ENCODE peak calls at places on chromosomes 3 and 15, in four cellular contexts. L, T, F and Y are unnamed samples.
A peak's percentile ranks its signal among the peaks of the same experiment; 100 is the strongest.

GRCh38 chr3:56055616-56056350 is 412.5 kb downstream of the ERC2 start:
- DNase-seq in L (no peak), T (no peak), F (no peak), Y (no peak)

GRCh38 chr15:77311618-77312398 is 108.1 kb downstream of the PEAK1 start:
- DNase-seq in L (no peak), T (peak; percentile 38), F (no peak), Y (no peak)

GRCh38 chr15:84819291-84819768 is 2.2 kb downstream of the ALPK3 start:
- DNase-seq in F (no peak), T (peak; percentile 49), L (peak; percentile 33), Y (peak; percentile 18)

GRCh38 chr15:40693904-40694705 is 869 bp upstream of the RAD51 start:
- DNase-seq in F (no peak), T (peak; percentile 6), L (no peak), Y (no peak)

GRCh38 chr3:59555593-59556315 is 505.9 kb upstream of the CFAP20DC start:
- DNase-seq in T (no peak), F (no peak), L (no peak), Y (no peak)

GRCh38 chr3:134328147-134328591 is 46.1 kb downstream of the AMOTL2 start:
- DNase-seq in L (no peak), T (no peak), F (no peak), Y (peak; percentile 74)

GRCh38 chr3:196623350-196623749 is 16.1 kb upstream of the NRROS start:
- DNase-seq in T (no peak), L (no peak), F (no peak), Y (no peak)

GRCh38 chr3:123416647-123417046 is 32.2 kb downstream of the ADCY5 start:
- DNase-seq in L (no peak), F (no peak), T (no peak), Y (no peak)

GRCh38 chr3:13011369-13012227 is 61.6 kb downstream of the IQSEC1 start:
- DNase-seq in L (peak; percentile 69), T (peak; percentile 32), F (no peak), Y (no peak)

GRCh38 chr15:88623061-88623460 is 1.9 kb downstream of the AEN start:
- DNase-seq in L (no peak), T (peak; percentile 46), F (no peak), Y (peak; percentile 96)

GRCh38 chr3:156135921-156136655 is 15.7 kb downstream of the KCNAB1 start:
- DNase-seq in T (no peak), F (no peak), L (no peak), Y (no peak)

GRCh38 chr3:66406186-66406585 is 94.6 kb downstream of the LRIG1 start:
- DNase-seq in L (no peak), T (no peak), F (no peak), Y (no peak)

GRCh38 chr3:10721101-10721500 is 94.9 kb upstream of the SLC6A11 start:
- DNase-seq in F (no peak), L (no peak), T (no peak), Y (no peak)

GRCh38 chr3:114643342-114643741 is 349.5 kb downstream of the TIGIT start:
- DNase-seq in T (no peak), F (no peak), L (no peak), Y (no peak)

GRCh38 chr3:153162513-153163348 is 705 bp downstream of the RAP2B start:
- DNase-seq in T (no peak), L (peak; percentile 18), F (no peak), Y (no peak)

GRCh38 chr3:126937533-126938432 is 45.1 kb upstream of the PLXNA1 start:
- DNase-seq in L (no peak), T (no peak), F (no peak), Y (no peak)

GRCh38 chr15:33182278-33182905 is 12.1 kb downstream of the FMN1 start:
- DNase-seq in L (no peak), T (no peak), F (no peak), Y (no peak)

GRCh38 chr3:14688525-14688924 is 13.6 kb downstream of the C3orf20 start:
- DNase-seq in T (no peak), F (no peak), L (no peak), Y (no peak)

GRCh38 chr15:75178171-75178937 is 23.3 kb upstream of the C15orf39 start:
- DNase-seq in F (no peak), T (peak; percentile 75), L (peak; percentile 90), Y (no peak)

GRCh38 chr3:194890086-194890485 is 204.4 kb downstream of the FAM43A start:
- DNase-seq in L (no peak), F (no peak), T (no peak), Y (no peak)

GRCh38 chr3:170864525-170865208 is 5.3 kb downstream of the RPL22L1 start:
- DNase-seq in T (no peak), L (peak; percentile 13), F (no peak), Y (peak; percentile 13)

GRCh38 chr3:171781711-171782127 is 28.6 kb downstream of the PLD1 start:
- DNase-seq in F (no peak), T (peak; percentile 21), L (no peak), Y (no peak)

GRCh38 chr3:57791245-57791644 is 35.1 kb downstream of the SLMAP start:
- DNase-seq in F (no peak), T (peak; percentile 85), L (peak; percentile 42), Y (no peak)

GRCh38 chr15:65792988-65793812 is 1.1 kb upstream of the DENND4A start:
- DNase-seq in F (no peak), T (no peak), L (no peak), Y (no peak)

GRCh38 chr15:80155001-80155377 is 2.2 kb downstream of the FAH start:
- DNase-seq in T (no peak), L (peak; percentile 56), F (no peak), Y (no peak)

GRCh38 chr3:8540456-8540855 is 38.8 kb downstream of the LMCD1 start:
- DNase-seq in T (no peak), L (no peak), F (no peak), Y (no peak)

GRCh38 chr3:127867986-127868385 is 45.7 kb upstream of the MGLL start:
- DNase-seq in T (no peak), L (no peak), F (no peak), Y (no peak)

GRCh38 chr3:115470254-115470653 is 153.1 kb upstream of the GAP43 start:
- DNase-seq in L (no peak), F (no peak), T (no peak), Y (no peak)

GRCh38 chr3:41701196-41701698 is 260.7 kb downstream of the ULK4 start:
- DNase-seq in T (no peak), L (no peak), F (no peak), Y (no peak)

GRCh38 chr15:73928971-73929627 is 2.8 kb downstream of the LOXL1 start:
- DNase-seq in L (no peak), F (no peak), T (no peak), Y (no peak)

GRCh38 chr3:58052373-58053273 is 44.4 kb downstream of the FLNB start:
- DNase-seq in F (no peak), L (peak; percentile 64), T (peak; percentile 83), Y (peak; percentile 85)

GRCh38 chr3:159734681-159735080 is 254.0 kb upstream of the IL12A start:
- DNase-seq in T (no peak), F (no peak), L (no peak), Y (no peak)

GRCh38 chr3:167844528-167844927 is 109.0 kb downstream of the SERPINI1 start:
- DNase-seq in F (no peak), T (no peak), L (no peak), Y (no peak)
- H3K4me3 ChIP-seq in F (no peak overlapping the region), T (no peak overlapping the region), L (no peak overlapping the region), Y (no peak overlapping the region)

GRCh38 chr15:66912001-66912400 is 153.4 kb upstream of the SMAD3 start:
- DNase-seq in F (no peak), L (no peak), T (no peak), Y (no peak)
- TF ChIP-seq PHF8 in F (no peak), L (no peak), T (no peak), Y (no peak)

GRCh38 chr3:141103503-141103902 is 52.4 kb downstream of the SPSB4 start:
- DNase-seq in L (no peak), T (no peak), F (no peak), Y (no peak)

GRCh38 chr3:141100531-141101320 is 49.6 kb downstream of the SPSB4 start:
- DNase-seq in L (no peak), F (no peak), T (no peak), Y (no peak)

GRCh38 chr3:141104151-141104741 is 53.1 kb downstream of the SPSB4 start:
- DNase-seq in T (no peak), F (no peak), L (no peak), Y (no peak)

GRCh38 chr3:141102372-141102771 is 51.2 kb downstream of the SPSB4 start:
- DNase-seq in L (no peak), T (no peak), F (no peak), Y (no peak)

DNA sequence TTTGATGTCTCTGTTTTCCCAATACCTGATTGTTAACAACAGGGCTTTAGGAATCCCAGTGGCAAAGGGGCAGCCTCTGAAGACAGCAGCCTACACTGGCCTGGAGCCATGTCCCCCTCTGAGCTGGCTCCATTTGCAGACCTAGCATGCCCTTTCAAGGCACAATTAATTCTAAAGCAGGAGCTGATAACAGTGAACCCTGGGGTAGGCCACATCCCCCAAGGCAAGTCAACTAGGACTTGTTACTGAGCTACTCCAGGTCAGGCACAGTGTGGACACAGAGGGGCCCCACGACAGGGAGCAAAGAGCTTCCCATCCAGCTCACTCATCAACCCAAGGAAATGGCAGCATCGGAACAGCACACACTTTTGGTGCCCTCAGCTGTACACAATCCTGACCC is 51.9 kb downstream of the SPSB4 start:
- DNase-seq in T (no peak), L (no peak), F (no peak), Y (no peak)
- H3K27ac ChIP-seq in T (no peak overlapping the region), L (no peak overlapping the region), F (no peak overlapping the region), Y (no peak overlapping the region)

GRCh38 chr15:59438891-59439290 is 905 bp downstream of the FAM81A start:
- DNase-seq in L (no peak), F (no peak), T (no peak), Y (peak; percentile 38)
- H3K4me3 ChIP-seq in L (no peak overlapping the region), F (peak overlapping the region; percentile 64), T (no peak overlapping the region), Y (peak overlapping the region; percentile 81)

GRCh38 chr3:141366285-141367037 is 1.8 kb upstream of the ZBTB38 start:
- DNase-seq in L (peak; percentile 63), T (peak; percentile 49), F (no peak), Y (peak; percentile 89)
- TF ChIP-seq PHF8 in L (no peak), T (no peak), F (no peak), Y (no peak)

DNA sequence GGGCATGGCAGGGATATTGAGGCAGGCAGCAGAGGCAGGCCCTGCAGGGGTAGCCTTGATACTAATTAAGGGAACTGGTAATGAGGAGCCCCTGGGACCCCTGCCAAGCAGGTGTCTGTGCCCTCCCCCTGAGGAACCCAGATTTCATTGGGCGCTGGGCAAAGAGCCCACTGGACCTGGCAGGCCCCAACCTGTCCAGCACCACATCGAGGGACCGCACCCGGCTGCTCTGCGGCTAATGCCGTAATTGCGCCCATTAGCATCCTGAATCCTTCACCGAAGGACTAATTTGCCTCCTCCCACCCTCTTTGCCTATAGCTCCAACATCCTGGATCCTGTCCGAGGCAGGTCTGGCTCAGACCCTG is 13.7 kb upstream of the SEMA3B start:
- DNase-seq in L (no peak), F (no peak), T (no peak), Y (no peak)
- H3K27ac ChIP-seq in L (no peak overlapping the region), F (no peak overlapping the region), T (no peak overlapping the region), Y (no peak overlapping the region)